ENCODE peak calls at places on chromosomes 7 and 10, in seven cellular contexts. E is heart left ventricle, F is A549, Y is PC-3, K is lower leg skin, Q is left lung, C is progenitor cell of endocrine pancreas. X is an unnamed sample.
A peak's percentile ranks its signal among the peaks of the same experiment; 100 is the strongest.

GRCh38 chr10:126350216-126350992 is 37.9 kb downstream of the ADAM12 start:
- DNase-seq in E (no peak), F (peak; percentile 7), Y (peak; percentile 92), K (no peak), Q (no peak), C (no peak), X (no peak)

GRCh38 chr10:22477365-22478287 is 132.3 kb downstream of the SPAG6 start:
- DNase-seq in E (no peak), F (no peak), Y (no peak), K (no peak), Q (no peak), C (peak; percentile 20), X (no peak)

GRCh38 chr10:103740683-103741082 is 114.7 kb downstream of the SH3PXD2A start:
- DNase-seq in E (no peak), F (no peak), Y (no peak), K (no peak), Q (no peak), C (no peak), X (no peak)

GRCh38 chr10:129085821-129086220 is 381.2 kb upstream of the MGMT start:
- DNase-seq in E (no peak), F (no peak), Y (no peak), K (no peak), Q (no peak), C (no peak), X (no peak)

GRCh38 chr7:73359306-73359705 is 31.3 kb downstream of the FKBP6 start:
- DNase-seq in E (no peak), F (no peak), Y (no peak), K (no peak), Q (no peak), C (no peak), X (no peak)

GRCh38 chr10:16777473-16778370 is 39.5 kb downstream of the RSU1 start:
- DNase-seq in E (no peak), F (peak; percentile 53), Y (peak; percentile 47), K (no peak), Q (no peak), C (no peak), X (no peak)

GRCh38 chr10:112950714-112951348 is 784 bp downstream of the TCF7L2 start:
- DNase-seq in E (no peak), F (no peak), Y (peak; percentile 34), K (peak; percentile 85), Q (peak; percentile 35), C (no peak), X (no peak)

GRCh38 chr10:48639646-48640045 is 34.8 kb upstream of the ARHGAP22 start:
- DNase-seq in E (no peak), F (no peak), Y (no peak), K (no peak), Q (no peak), C (no peak), X (no peak)

GRCh38 chr10:71829171-71829570 is 21.9 kb downstream of the PSAP start:
- DNase-seq in E (no peak), F (no peak), Y (no peak), K (peak; percentile 86), Q (peak; percentile 84), C (no peak), X (no peak)

GRCh38 chr7:76278540-76278939 is 23.9 kb upstream of the HSPB1 start:
- DNase-seq in E (no peak), F (no peak), Y (no peak), K (no peak), Q (no peak), C (no peak), X (no peak)

GRCh38 chr10:119116326-119116951 is 12.5 kb downstream of the DENND10 start:
- DNase-seq in E (no peak), F (no peak), Y (no peak), K (peak; percentile 42), Q (no peak), C (no peak), X (no peak)

GRCh38 chr7:12475362-12476063 is 71.8 kb upstream of the VWDE start:
- DNase-seq in E (no peak), F (no peak), Y (peak; percentile 80), K (no peak), Q (no peak), C (no peak), X (no peak)

GRCh38 chr7:121498816-121499215 is 102.7 kb upstream of the FAM3C start:
- DNase-seq in E (no peak), F (no peak), Y (no peak), K (no peak), Q (no peak), C (no peak), X (no peak)

GRCh38 chr7:88546808-88547207 is 212.7 kb upstream of the ZNF804B start:
- DNase-seq in E (no peak), F (peak; percentile 5), Y (peak; percentile 62), K (no peak), Q (no peak), C (no peak), X (no peak)

GRCh38 chr10:130742936-130743675 is 568.4 kb downstream of the TCERG1L start:
- DNase-seq in E (no peak), F (no peak), Y (no peak), K (peak; percentile 68), Q (no peak), C (no peak), X (no peak)

GRCh38 chr7:108009873-108010272 is 6.9 kb upstream of the LAMB1 start:
- DNase-seq in E (no peak), F (no peak), Y (peak; percentile 78), K (no peak), Q (no peak), C (no peak), X (no peak)

GRCh38 chr10:67976292-67977245 is 92.1 kb downstream of the SIRT1 start:
- DNase-seq in E (peak; percentile 81), F (no peak), Y (peak; percentile 21), K (no peak), Q (peak; percentile 52), C (no peak), X (no peak)

GRCh38 chr7:34806831-34807230 is 148.8 kb downstream of the NPSR1 start:
- DNase-seq in E (no peak), F (no peak), Y (no peak), K (no peak), Q (no peak), C (no peak), X (no peak)

DNA sequence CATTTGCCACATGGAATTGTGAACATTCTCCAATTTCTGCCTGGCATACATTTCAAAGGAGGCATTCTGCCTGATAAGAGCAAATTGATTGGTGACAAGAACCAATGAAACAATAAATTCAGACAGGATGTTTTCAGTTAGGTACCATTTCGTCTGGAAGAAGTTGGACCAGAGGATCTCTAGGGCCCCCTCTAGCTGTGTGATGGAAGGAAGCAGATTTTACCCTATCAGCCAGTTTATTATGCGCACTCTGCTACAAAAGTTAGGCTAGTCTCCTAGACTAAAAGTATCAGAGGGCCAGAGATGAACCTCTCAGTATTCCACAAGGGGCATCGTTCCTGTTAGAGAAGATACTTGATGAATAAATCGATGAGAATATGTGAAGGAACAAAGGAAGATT is 118.0 kb downstream of the BUB3 start:
- DNase-seq in E (no peak), F (peak; percentile 9), Y (peak; percentile 25), K (no peak), Q (no peak), C (no peak), X (no peak)
- TF ChIP-seq CTCF in E (no peak), F (no peak), Y (peak; percentile 49), K (no peak), Q (no peak), C (peak; percentile 20), X (no peak)

GRCh38 chr10:14953452-14954000 is 370 bp downstream of the DCLRE1C start:
- DNase-seq in E (no peak), F (peak; percentile 57), Y (peak; percentile 12), K (peak; percentile 91), Q (no peak), C (no peak), X (no peak)
- TF ChIP-seq CTCF in E (no peak), F (no peak), Y (no peak), K (no peak), Q (no peak), C (peak; percentile 22), X (no peak)

GRCh38 chr7:4814463-4814862 is 39.0 kb downstream of the AP5Z1 start:
- DNase-seq in E (no peak), F (no peak), Y (no peak), K (no peak), Q (no peak), C (no peak), X (no peak)
- TF ChIP-seq CTCF in E (no peak), F (no peak), Y (no peak), K (no peak), Q (no peak), C (no peak), X (no peak)

DNA sequence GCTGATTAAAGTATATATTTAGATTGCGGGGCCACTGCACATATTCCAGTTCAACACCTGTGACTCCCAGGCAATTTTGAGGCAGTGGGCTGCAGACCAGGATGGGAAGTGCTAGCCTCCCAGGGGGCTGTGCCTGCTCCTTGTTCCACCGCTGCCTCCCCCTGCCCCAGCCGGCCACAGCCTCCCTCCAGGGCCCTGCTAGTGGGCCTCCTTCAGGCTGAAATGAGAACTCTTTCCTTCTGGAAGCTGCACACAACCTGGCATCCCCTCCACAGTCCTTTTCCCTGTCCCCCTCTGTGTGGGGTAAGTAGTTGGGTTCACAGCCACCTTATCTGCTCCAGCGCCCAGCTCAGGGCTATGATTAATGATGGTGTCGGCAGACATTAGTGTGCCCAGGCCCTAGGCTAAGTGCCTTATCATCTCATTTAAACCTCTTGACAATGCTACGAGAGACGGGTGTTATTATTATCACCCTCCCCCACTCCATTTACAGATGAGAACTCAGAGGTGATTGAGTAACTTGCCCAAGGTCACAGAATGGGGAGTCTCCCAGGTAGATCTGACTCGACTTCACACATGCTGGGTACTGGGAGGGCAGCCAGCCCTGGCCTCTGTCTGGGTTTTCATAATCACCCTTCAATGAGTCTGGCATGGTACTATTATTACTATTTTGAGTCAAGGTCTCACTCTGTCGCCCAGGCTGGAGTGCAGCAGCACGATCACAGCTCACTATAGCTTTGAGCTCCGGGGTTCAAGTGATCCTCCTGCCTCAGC is 10.8 kb upstream of the SFRP5 start:
- DNase-seq in E (peak; percentile 42), F (no peak), Y (no peak), K (no peak), Q (no peak), C (no peak), X (no peak)
- TF ChIP-seq CTCF in E (no peak), F (no peak), Y (no peak), K (no peak), Q (no peak), C (peak; percentile 33), X (no peak)

GRCh38 chr10:78952686-78953085 is 116.1 kb upstream of the ZMIZ1 start:
- DNase-seq in E (no peak), F (no peak), Y (no peak), K (peak; percentile 93), Q (peak; percentile 72), C (no peak), X (no peak)
- TF ChIP-seq CTCF in E (no peak), F (no peak), Y (no peak), K (no peak), Q (no peak), C (no peak), X (no peak)

X was measured in activated B cell treated with CpG ODN at 0.5 μM for 24 hours.